ENCODE peak calls at places on chromosomes 1 and 21, in eight cellular contexts. K, I, P, M, L, A, S and N are unnamed samples.

GRCh38 chr1:232968965-232969364 is 18.6 kb downstream of the NTPCR start:
- DNase-seq in I (no peak), K (peak), S (no peak), P (no peak), L (no peak), M (no peak), A (no peak), N (peak)

GRCh38 chr1:181676269-181676668 is 193.0 kb downstream of the CACNA1E start:
- DNase-seq in L (peak), S (peak), K (peak), A (no peak), P (no peak), I (peak), M (peak), N (no peak)

GRCh38 chr1:211036701-211037494 is 97.0 kb downstream of the KCNH1 start:
- DNase-seq in I (no peak), S (peak), A (no peak), M (no peak), P (no peak), K (no peak), L (peak), N (peak)

GRCh38 chr1:155961937-155962336 is 16.4 kb downstream of the ARHGEF2 start:
- DNase-seq in M (no peak), S (peak), A (peak), I (no peak), K (peak), P (no peak), L (peak), N (peak)

GRCh38 chr1:75482951-75483350 is 128.0 kb downstream of the SLC44A5 start:
- DNase-seq in I (no peak), A (no peak), M (no peak), K (no peak), P (no peak), S (no peak), L (no peak), N (no peak)

GRCh38 chr1:3674100-3675094 is 22.1 kb downstream of the TP73 start:
- DNase-seq in M (no peak), S (no peak), I (peak), A (peak), K (no peak), L (no peak), P (no peak), N (no peak)

GRCh38 chr1:67795179-67795916 is 37.9 kb downstream of the GNG12 start:
- DNase-seq in L (no peak), S (no peak), M (no peak), A (no peak), I (no peak), P (no peak), K (no peak), N (no peak)

GRCh38 chr1:18761948-18762905 is 97.2 kb downstream of the TAS1R2 start:
- DNase-seq in A (no peak), L (no peak), S (no peak), K (no peak), I (no peak), P (no peak), M (no peak), N (no peak)

GRCh38 chr1:166167395-166167922 is 658 bp upstream of the FAM78B start:
- DNase-seq in A (no peak), S (no peak), L (no peak), I (no peak), K (no peak), P (no peak), M (no peak), N (no peak)

GRCh38 chr1:17700981-17701870 is 53.9 kb upstream of the ACTL8 start:
- DNase-seq in S (no peak), L (no peak), A (peak), I (no peak), M (peak), P (no peak), K (no peak), N (no peak)

GRCh38 chr1:209869242-209870149 is 41.7 kb downstream of the UTP25 start:
- DNase-seq in L (no peak), K (no peak), S (no peak), I (no peak), M (peak), A (no peak), P (no peak), N (no peak)

GRCh38 chr1:155012760-155013602 is 10.4 kb downstream of the ZBTB7B start:
- DNase-seq in P (no peak), K (no peak), M (no peak), A (no peak), L (no peak), S (no peak), I (no peak), N (no peak)

GRCh38 chr1:42973304-42973703 is 14.6 kb upstream of the SLC2A1 start:
- DNase-seq in M (no peak), A (no peak), S (no peak), P (no peak), I (no peak), L (no peak), K (no peak), N (no peak)

GRCh38 chr1:19344372-19344810 is 32.3 kb downstream of the SLC66A1 start:
- DNase-seq in A (no peak), I (no peak), L (no peak), S (peak), M (peak), P (peak), K (peak), N (peak)

GRCh38 chr1:202623075-202623474 is 87.2 kb downstream of the SYT2 start:
- DNase-seq in S (no peak), M (no peak), K (no peak), L (no peak), P (no peak), A (peak), I (no peak), N (no peak)

GRCh38 chr1:177181631-177182291 is 11.0 kb downstream of the BRINP2 start:
- DNase-seq in M (peak), K (peak), A (peak), L (peak), P (no peak), I (no peak), S (peak), N (peak)

GRCh38 chr1:35988237-35988636 is 57.3 kb downstream of the AGO3 start:
- DNase-seq in K (no peak), A (no peak), P (no peak), S (no peak), I (no peak), L (no peak), M (no peak), N (no peak)

GRCh38 chr1:204149107-204149506 is 2.7 kb downstream of the ETNK2 start:
- DNase-seq in P (no peak), K (no peak), M (no peak), L (no peak), I (no peak), A (no peak), S (no peak), N (no peak)

GRCh38 chr1:8985915-8986813 is 40.1 kb downstream of the SLC2A7 start:
- DNase-seq in A (peak), S (peak), K (peak), I (no peak), L (peak), M (no peak), P (no peak), N (peak)

GRCh38 chr1:157000686-157001085 is 44.9 kb downstream of the ARHGEF11 start:
- DNase-seq in L (no peak), A (no peak), K (no peak), P (no peak), M (no peak), I (no peak), S (peak), N (no peak)

GRCh38 chr1:184324972-184325371 is 61.9 kb upstream of the C1orf21 start:
- DNase-seq in M (no peak), P (no peak), I (no peak), L (no peak), A (no peak), S (no peak), K (no peak), N (no peak)
- H3K27ac ChIP-seq in M (no peak), P (no peak), I (no peak), L (no peak), A (no peak), S (no peak), K (no peak), N (no peak)

GRCh38 chr21:38789275-38789674 is 16.5 kb upstream of the ETS2 start:
- DNase-seq in K (no peak), A (no peak), S (no peak), M (no peak), I (no peak), L (no peak), P (no peak), N (no peak)

GRCh38 chr21:38785483-38785882 is 20.2 kb upstream of the ETS2 start:
- DNase-seq in S (no peak), M (no peak), K (no peak), A (no peak), P (no peak), I (no peak), L (no peak), N (no peak)

GRCh38 chr21:38790038-38790437 is 15.7 kb upstream of the ETS2 start:
- DNase-seq in K (no peak), L (no peak), M (no peak), P (no peak), A (no peak), I (no peak), S (no peak), N (no peak)

GRCh38 chr21:38788275-38788911 is 17.3 kb upstream of the ETS2 start:
- DNase-seq in P (no peak), L (no peak), I (no peak), A (no peak), S (no peak), M (no peak), K (no peak), N (no peak)

GRCh38 chr21:38787461-38788274 is 18.1 kb upstream of the ETS2 start:
- DNase-seq in P (no peak), L (no peak), I (no peak), S (peak), M (no peak), A (no peak), K (peak), N (no peak)
- H3K27ac ChIP-seq in P (no peak), L (peak), I (no peak), S (peak), M (no peak), A (no peak), K (no peak), N (no peak)

DNA sequence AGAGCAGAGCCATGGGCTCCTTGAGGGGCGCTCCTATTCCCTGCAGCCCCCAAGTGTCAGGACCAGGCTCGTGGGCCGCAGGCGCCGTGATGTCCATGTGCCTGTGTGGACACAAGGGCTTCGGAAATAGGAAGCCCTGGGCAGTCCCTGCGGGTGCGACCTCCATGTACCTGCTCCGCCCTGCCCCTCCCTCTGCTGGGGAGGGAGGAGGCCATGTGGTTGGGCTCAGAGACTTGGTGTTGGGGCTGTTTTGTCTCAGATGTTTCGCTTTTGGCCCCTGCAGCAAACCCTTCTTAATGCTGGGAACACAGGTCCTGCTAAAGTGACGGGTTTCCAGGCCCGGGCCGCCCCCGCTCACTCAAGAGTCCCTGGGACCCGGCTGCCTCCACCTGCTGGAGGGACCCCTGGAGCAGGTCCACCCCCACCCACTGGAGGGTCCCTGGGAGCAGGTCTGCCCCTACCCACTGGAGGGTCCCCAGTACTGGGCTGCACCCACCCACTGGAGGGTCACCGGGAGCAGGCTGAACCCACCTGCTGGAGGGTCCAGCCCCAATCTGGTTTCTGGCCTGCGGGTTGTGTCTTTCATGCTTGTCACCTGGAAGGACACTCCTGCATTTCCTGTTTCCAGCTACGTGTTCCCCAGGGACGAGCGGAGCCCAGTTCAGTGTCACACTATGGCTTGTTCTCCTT is 156.5 kb downstream of the PEX14 start:
- DNase-seq in K (no peak), M (peak), P (no peak), S (no peak), I (no peak), A (peak), L (no peak), N (no peak)
- H3K27ac ChIP-seq in K (peak), M (no peak), P (no peak), S (peak), I (no peak), A (no peak), L (no peak), N (no peak)

GRCh38 chr1:243924188-243924587 is 74.1 kb upstream of the AKT3 start:
- DNase-seq in I (no peak), L (no peak), K (no peak), P (no peak), S (peak), M (no peak), A (no peak), N (no peak)

GRCh38 chr1:243926803-243927245 is 76.8 kb upstream of the AKT3 start:
- DNase-seq in K (no peak), I (no peak), M (no peak), A (no peak), P (no peak), L (peak), S (peak), N (no peak)

GRCh38 chr1:243926299-243926698 is 76.3 kb upstream of the AKT3 start:
- DNase-seq in L (no peak), S (no peak), K (no peak), I (no peak), P (no peak), M (no peak), A (no peak), N (no peak)

GRCh38 chr1:243923292-243924171 is 73.5 kb upstream of the AKT3 start:
- DNase-seq in M (no peak), A (no peak), S (no peak), K (no peak), P (no peak), L (no peak), I (no peak), N (no peak)

DNA sequence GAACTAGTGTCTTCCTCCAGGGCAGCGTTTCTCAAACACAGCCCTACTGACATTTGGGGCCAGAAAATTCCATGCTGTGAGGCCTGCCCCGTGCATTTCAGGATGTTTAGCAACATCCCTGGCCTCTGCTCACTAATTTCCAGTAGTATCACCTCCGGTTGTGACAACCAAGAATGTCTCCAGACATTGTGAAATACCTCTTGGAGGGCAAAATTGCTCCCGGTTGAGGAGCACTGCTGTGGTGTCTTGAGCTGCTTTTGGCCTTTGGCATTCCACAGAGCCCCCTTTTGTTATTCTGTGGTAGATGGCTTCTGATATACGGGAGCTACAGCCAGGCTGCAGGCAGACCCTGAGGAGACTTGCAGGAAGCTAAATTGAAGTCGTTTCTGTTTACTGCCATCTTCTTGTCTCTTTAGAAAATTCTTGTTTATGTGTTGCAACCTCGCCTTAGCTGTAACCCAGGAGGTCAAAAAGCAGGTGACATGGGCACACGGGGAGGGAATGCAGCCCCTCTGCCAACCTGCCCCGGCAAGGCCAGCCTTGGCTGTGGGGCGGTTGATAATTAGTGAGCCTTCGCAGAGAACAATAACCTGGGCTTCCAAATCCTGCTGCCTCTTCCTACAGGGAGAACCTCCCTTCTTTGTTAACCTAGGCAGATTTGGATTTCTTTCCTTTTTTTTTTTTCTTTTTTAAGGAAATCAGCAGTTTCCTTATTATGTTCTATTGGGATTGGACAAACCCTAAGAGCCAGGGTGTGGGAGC is 74.7 kb upstream of the AKT3 start:
- DNase-seq in M (no peak), P (no peak), I (no peak), K (no peak), L (no peak), A (no peak), S (no peak), N (no peak)
- H3K27ac ChIP-seq in M (no peak), P (no peak), I (no peak), K (no peak), L (no peak), A (no peak), S (no peak), N (no peak)

DNA sequence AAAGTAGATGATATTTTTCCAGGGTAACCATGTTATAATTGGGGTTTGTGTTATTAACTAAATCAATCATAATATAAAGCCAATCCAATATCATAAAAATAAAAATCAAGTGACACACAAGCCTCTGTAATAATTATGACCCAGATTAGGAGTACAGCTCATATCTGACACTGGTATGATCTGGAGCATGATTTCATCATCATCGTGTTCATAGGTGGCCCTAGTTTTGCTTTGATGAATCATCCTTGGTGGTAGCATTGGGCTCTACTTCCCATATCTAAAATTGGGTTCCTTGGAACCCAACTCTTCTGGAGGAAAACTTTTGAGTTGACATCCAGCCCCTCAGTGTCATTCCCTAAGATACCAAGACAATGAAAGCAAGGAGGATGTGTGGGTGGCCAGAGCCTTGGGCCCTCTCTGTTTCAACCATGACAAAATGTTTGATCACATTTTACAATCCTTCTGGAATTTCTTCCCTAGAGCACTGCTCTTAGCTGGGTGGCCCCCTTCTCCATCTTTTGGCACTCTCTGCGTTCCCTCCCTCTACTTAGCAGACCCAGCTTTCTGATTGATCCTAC is 37.0 kb upstream of the ENAH start:
- DNase-seq in P (no peak), I (no peak), A (no peak), S (peak), K (no peak), L (no peak), M (no peak), N (no peak)
- H3K27ac ChIP-seq in P (no peak), I (no peak), A (no peak), S (no peak), K (no peak), L (no peak), M (no peak), N (no peak)

GRCh38 chr1:168236836-168237611 is 11.2 kb downstream of the SFT2D2 start:
- DNase-seq in I (no peak), S (no peak), P (no peak), M (no peak), K (no peak), A (no peak), L (no peak), N (peak)

GRCh38 chr1:168234846-168235547 is 9.2 kb downstream of the SFT2D2 start:
- DNase-seq in P (no peak), A (no peak), L (peak), I (no peak), S (peak), K (no peak), M (peak), N (no peak)

GRCh38 chr1:168235548-168235885 is 9.7 kb downstream of the SFT2D2 start:
- DNase-seq in L (no peak), I (no peak), S (no peak), A (no peak), K (no peak), M (no peak), P (no peak), N (no peak)

GRCh38 chr1:168230709-168231108 is 4.9 kb downstream of the SFT2D2 start:
- DNase-seq in M (no peak), P (no peak), I (no peak), K (no peak), S (no peak), A (no peak), L (no peak), N (no peak)

DNA sequence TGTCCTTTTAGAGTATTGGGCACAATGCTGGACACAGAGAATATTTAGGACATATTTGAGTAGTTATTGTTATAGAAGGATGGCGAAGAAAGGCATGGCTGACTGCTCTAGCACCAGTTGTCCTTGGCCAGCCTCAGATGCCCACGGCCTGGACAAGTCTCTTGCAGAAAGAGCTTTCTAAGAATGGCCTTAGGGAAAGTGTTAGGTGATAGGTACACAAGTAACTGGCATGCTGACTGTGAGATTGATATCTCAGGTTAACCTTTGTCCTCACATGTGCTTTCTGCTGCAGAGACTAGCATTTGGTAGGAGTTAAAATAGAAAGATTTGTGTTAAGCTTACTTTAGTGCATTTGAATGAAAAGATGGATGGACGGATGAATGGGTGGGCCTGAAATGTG is 10.1 kb downstream of the SFT2D2 start:
- DNase-seq in P (no peak), I (no peak), M (no peak), K (no peak), L (no peak), S (no peak), A (no peak), N (no peak)
- H3K27ac ChIP-seq in P (no peak), I (no peak), M (no peak), K (no peak), L (no peak), S (no peak), A (peak), N (no peak)

GRCh38 chr1:45803299-45803780 is at the start of gene MAST2:
- DNase-seq in I (no peak), P (peak), A (peak), K (peak), S (peak), L (no peak), M (peak), N (no peak)

GRCh38 chr1:45802343-45803298 is 791 bp upstream of the MAST2 start:
- DNase-seq in A (peak), S (peak), M (peak), P (no peak), K (peak), I (no peak), L (peak), N (no peak)

GRCh38 chr1:45796946-45797345 is 6.5 kb upstream of the MAST2 start:
- DNase-seq in P (no peak), L (no peak), M (no peak), A (no peak), K (no peak), S (no peak), I (no peak), N (no peak)

GRCh38 chr1:45804671-45804973 is 1.2 kb downstream of the MAST2 start:
- DNase-seq in L (no peak), K (no peak), A (no peak), S (no peak), M (no peak), I (no peak), P (no peak), N (no peak)

GRCh38 chr1:45800899-45801298 is 2.5 kb upstream of the MAST2 start:
- DNase-seq in L (no peak), S (no peak), P (no peak), M (no peak), I (no peak), A (no peak), K (no peak), N (no peak)
- H3K27ac ChIP-seq in L (no peak), S (no peak), P (no peak), M (no peak), I (no peak), A (no peak), K (no peak), N (no peak)

GRCh38 chr1:41383094-41383852 is 22.0 kb downstream of the FOXO6 start:
- DNase-seq in K (no peak), P (no peak), L (no peak), A (no peak), I (no peak), M (no peak), S (no peak), N (no peak)
- H3K27ac ChIP-seq in K (peak), P (no peak), L (peak), A (peak), I (no peak), M (no peak), S (peak), N (no peak)